ENCODE peak calls at places on chromosome 13, in eight cellular contexts. One of them, this sample, is unnamed.

GRCh38 chr13:113546571-113547247 is 37.8 kb upstream of the TFDP1 start:
- DNase-seq in activated CD8-positive, alpha-beta T cell treated with anti-CD3 and anti-CD28 coated beads for 36 hours: no peak
- DNase-seq in neural crest cell: no peak
- DNase-seq in ovary: peak
- DNase-seq in esophagus squamous epithelium: no peak
- DNase-seq in fibroblast of pulmonary artery: no peak
- DNase-seq in GM13976: no peak
- DNase-seq in IMR-90: peak
- DNase-seq in this sample: no peak

GRCh38 chr13:43031881-43032280 is 8.5 kb downstream of the DNAJC15 start:
- DNase-seq in GM13976: no peak
- DNase-seq in esophagus squamous epithelium: no peak
- DNase-seq in ovary: no peak
- DNase-seq in neural crest cell: no peak
- DNase-seq in activated CD8-positive, alpha-beta T cell treated with anti-CD3 and anti-CD28 coated beads for 36 hours: no peak
- DNase-seq in IMR-90: no peak
- DNase-seq in fibroblast of pulmonary artery: peak
- DNase-seq in this sample: no peak

GRCh38 chr13:41696163-41697003 is 239.0 kb downstream of the RGCC start:
- DNase-seq in activated CD8-positive, alpha-beta T cell treated with anti-CD3 and anti-CD28 coated beads for 36 hours: no peak
- DNase-seq in GM13976: no peak
- DNase-seq in neural crest cell: no peak
- DNase-seq in IMR-90: peak
- DNase-seq in fibroblast of pulmonary artery: peak
- DNase-seq in ovary: no peak
- DNase-seq in esophagus squamous epithelium: no peak
- DNase-seq in this sample: no peak

GRCh38 chr13:32537580-32538233 is 888 bp downstream of the N4BP2L2 start:
- DNase-seq in neural crest cell: peak
- DNase-seq in activated CD8-positive, alpha-beta T cell treated with anti-CD3 and anti-CD28 coated beads for 36 hours: peak
- DNase-seq in fibroblast of pulmonary artery: peak
- DNase-seq in ovary: peak
- DNase-seq in esophagus squamous epithelium: no peak
- DNase-seq in IMR-90: no peak
- DNase-seq in GM13976: no peak
- DNase-seq in this sample: peak

GRCh38 chr13:50104493-50104892 is 89.2 kb downstream of the KCNRG start:
- DNase-seq in neural crest cell: no peak
- DNase-seq in activated CD8-positive, alpha-beta T cell treated with anti-CD3 and anti-CD28 coated beads for 36 hours: no peak
- DNase-seq in ovary: no peak
- DNase-seq in GM13976: no peak
- DNase-seq in IMR-90: peak
- DNase-seq in fibroblast of pulmonary artery: no peak
- DNase-seq in esophagus squamous epithelium: no peak
- DNase-seq in this sample: no peak

GRCh38 chr13:85995788-85996418 is 196.7 kb upstream of the SLITRK6 start:
- DNase-seq in GM13976: no peak
- DNase-seq in ovary: no peak
- DNase-seq in IMR-90: no peak
- DNase-seq in neural crest cell: no peak
- DNase-seq in esophagus squamous epithelium: no peak
- DNase-seq in activated CD8-positive, alpha-beta T cell treated with anti-CD3 and anti-CD28 coated beads for 36 hours: no peak
- DNase-seq in fibroblast of pulmonary artery: no peak
- DNase-seq in this sample: no peak

GRCh38 chr13:50453238-50453637 is 390.3 kb downstream of the DLEU7 start:
- DNase-seq in IMR-90: peak
- DNase-seq in activated CD8-positive, alpha-beta T cell treated with anti-CD3 and anti-CD28 coated beads for 36 hours: no peak
- DNase-seq in GM13976: no peak
- DNase-seq in neural crest cell: no peak
- DNase-seq in ovary: no peak
- DNase-seq in fibroblast of pulmonary artery: no peak
- DNase-seq in esophagus squamous epithelium: no peak
- DNase-seq in this sample: no peak

GRCh38 chr13:93233997-93234416 is 7.4 kb downstream of the GPC6 start:
- DNase-seq in fibroblast of pulmonary artery: no peak
- DNase-seq in neural crest cell: no peak
- DNase-seq in IMR-90: no peak
- DNase-seq in ovary: no peak
- DNase-seq in activated CD8-positive, alpha-beta T cell treated with anti-CD3 and anti-CD28 coated beads for 36 hours: no peak
- DNase-seq in GM13976: no peak
- DNase-seq in esophagus squamous epithelium: no peak
- DNase-seq in this sample: no peak

GRCh38 chr13:30708541-30708940 is 26.8 kb upstream of the ALOX5AP start:
- DNase-seq in activated CD8-positive, alpha-beta T cell treated with anti-CD3 and anti-CD28 coated beads for 36 hours: no peak
- DNase-seq in neural crest cell: no peak
- DNase-seq in fibroblast of pulmonary artery: peak
- DNase-seq in GM13976: no peak
- DNase-seq in IMR-90: peak
- DNase-seq in ovary: no peak
- DNase-seq in esophagus squamous epithelium: no peak
- DNase-seq in this sample: no peak

GRCh38 chr13:70183041-70183440 is 74.8 kb upstream of the KLHL1 start:
- DNase-seq in esophagus squamous epithelium: no peak
- DNase-seq in IMR-90: no peak
- DNase-seq in neural crest cell: no peak
- DNase-seq in GM13976: no peak
- DNase-seq in activated CD8-positive, alpha-beta T cell treated with anti-CD3 and anti-CD28 coated beads for 36 hours: no peak
- DNase-seq in fibroblast of pulmonary artery: no peak
- DNase-seq in ovary: no peak
- DNase-seq in this sample: no peak

GRCh38 chr13:28494861-28495585 is at the start of gene FLT1:
- DNase-seq in ovary: peak
- DNase-seq in IMR-90: peak
- DNase-seq in neural crest cell: peak
- DNase-seq in activated CD8-positive, alpha-beta T cell treated with anti-CD3 and anti-CD28 coated beads for 36 hours: peak
- DNase-seq in GM13976: peak
- DNase-seq in fibroblast of pulmonary artery: peak
- DNase-seq in esophagus squamous epithelium: no peak
- DNase-seq in this sample: peak

GRCh38 chr13:106373989-106374572 is 161.4 kb downstream of the EFNB2 start:
- DNase-seq in IMR-90: peak
- DNase-seq in fibroblast of pulmonary artery: peak
- DNase-seq in neural crest cell: no peak
- DNase-seq in ovary: no peak
- DNase-seq in activated CD8-positive, alpha-beta T cell treated with anti-CD3 and anti-CD28 coated beads for 36 hours: peak
- DNase-seq in GM13976: peak
- DNase-seq in esophagus squamous epithelium: no peak
- DNase-seq in this sample: no peak

GRCh38 chr13:76641056-76641455 is 245.1 kb downstream of the KCTD12 start:
- DNase-seq in neural crest cell: no peak
- DNase-seq in ovary: no peak
- DNase-seq in esophagus squamous epithelium: no peak
- DNase-seq in IMR-90: no peak
- DNase-seq in GM13976: no peak
- DNase-seq in fibroblast of pulmonary artery: peak
- DNase-seq in activated CD8-positive, alpha-beta T cell treated with anti-CD3 and anti-CD28 coated beads for 36 hours: no peak
- DNase-seq in this sample: no peak

GRCh38 chr13:81458211-81458610 is 1117.3 kb upstream of the SPRY2 start:
- DNase-seq in GM13976: no peak
- DNase-seq in activated CD8-positive, alpha-beta T cell treated with anti-CD3 and anti-CD28 coated beads for 36 hours: no peak
- DNase-seq in ovary: no peak
- DNase-seq in IMR-90: no peak
- DNase-seq in neural crest cell: no peak
- DNase-seq in esophagus squamous epithelium: no peak
- DNase-seq in fibroblast of pulmonary artery: no peak
- DNase-seq in this sample: no peak

GRCh38 chr13:76454991-76455390 is 431.2 kb downstream of the KCTD12 start:
- DNase-seq in fibroblast of pulmonary artery: no peak
- DNase-seq in IMR-90: peak
- DNase-seq in esophagus squamous epithelium: no peak
- DNase-seq in activated CD8-positive, alpha-beta T cell treated with anti-CD3 and anti-CD28 coated beads for 36 hours: no peak
- DNase-seq in neural crest cell: no peak
- DNase-seq in ovary: no peak
- DNase-seq in GM13976: no peak
- DNase-seq in this sample: no peak

GRCh38 chr13:28467886-28468519 is 26.9 kb downstream of the FLT1 start:
- DNase-seq in fibroblast of pulmonary artery: no peak
- DNase-seq in IMR-90: no peak
- DNase-seq in GM13976: peak
- DNase-seq in neural crest cell: no peak
- DNase-seq in ovary: no peak
- DNase-seq in activated CD8-positive, alpha-beta T cell treated with anti-CD3 and anti-CD28 coated beads for 36 hours: no peak
- DNase-seq in esophagus squamous epithelium: no peak
- DNase-seq in this sample: no peak

GRCh38 chr13:103772576-103772975 is 706.4 kb upstream of the SLC10A2 start:
- DNase-seq in neural crest cell: no peak
- DNase-seq in esophagus squamous epithelium: no peak
- DNase-seq in GM13976: no peak
- DNase-seq in activated CD8-positive, alpha-beta T cell treated with anti-CD3 and anti-CD28 coated beads for 36 hours: no peak
- DNase-seq in ovary: no peak
- DNase-seq in IMR-90: no peak
- DNase-seq in fibroblast of pulmonary artery: no peak
- DNase-seq in this sample: no peak
- TF ChIP-seq CTCF in neural crest cell: peak
- TF ChIP-seq CTCF in esophagus squamous epithelium: no peak
- TF ChIP-seq CTCF in GM13976: no peak
- TF ChIP-seq CTCF in activated CD8-positive, alpha-beta T cell treated with anti-CD3 and anti-CD28 coated beads for 36 hours: no peak
- TF ChIP-seq CTCF in ovary: no peak
- TF ChIP-seq CTCF in IMR-90: no peak
- TF ChIP-seq CTCF in fibroblast of pulmonary artery: peak
- TF ChIP-seq CTCF in this sample: no peak

GRCh38 chr13:52847682-52848432 is 583 bp downstream of the PCDH8 start:
- DNase-seq in GM13976: no peak
- DNase-seq in IMR-90: no peak
- DNase-seq in fibroblast of pulmonary artery: no peak
- DNase-seq in activated CD8-positive, alpha-beta T cell treated with anti-CD3 and anti-CD28 coated beads for 36 hours: no peak
- DNase-seq in esophagus squamous epithelium: no peak
- DNase-seq in ovary: no peak
- DNase-seq in neural crest cell: no peak
- DNase-seq in this sample: no peak

GRCh38 chr13:52845334-52845761 is 3.1 kb downstream of the PCDH8 start:
- DNase-seq in GM13976: no peak
- DNase-seq in esophagus squamous epithelium: no peak
- DNase-seq in activated CD8-positive, alpha-beta T cell treated with anti-CD3 and anti-CD28 coated beads for 36 hours: no peak
- DNase-seq in neural crest cell: peak
- DNase-seq in IMR-90: no peak
- DNase-seq in fibroblast of pulmonary artery: no peak
- DNase-seq in ovary: no peak
- DNase-seq in this sample: no peak

GRCh38 chr13:52847322-52847681 is 1.1 kb downstream of the PCDH8 start:
- DNase-seq in GM13976: no peak
- DNase-seq in IMR-90: no peak
- DNase-seq in esophagus squamous epithelium: no peak
- DNase-seq in neural crest cell: no peak
- DNase-seq in activated CD8-positive, alpha-beta T cell treated with anti-CD3 and anti-CD28 coated beads for 36 hours: no peak
- DNase-seq in fibroblast of pulmonary artery: no peak
- DNase-seq in ovary: no peak
- DNase-seq in this sample: no peak

GRCh38 chr13:52845766-52846566 is 2.5 kb downstream of the PCDH8 start:
- DNase-seq in IMR-90: no peak
- DNase-seq in esophagus squamous epithelium: no peak
- DNase-seq in ovary: no peak
- DNase-seq in fibroblast of pulmonary artery: peak
- DNase-seq in neural crest cell: peak
- DNase-seq in activated CD8-positive, alpha-beta T cell treated with anti-CD3 and anti-CD28 coated beads for 36 hours: peak
- DNase-seq in GM13976: peak
- DNase-seq in this sample: no peak

GRCh38 chr13:52846567-52847321 is 1.7 kb downstream of the PCDH8 start:
- DNase-seq in fibroblast of pulmonary artery: peak
- DNase-seq in GM13976: peak
- DNase-seq in esophagus squamous epithelium: no peak
- DNase-seq in ovary: peak
- DNase-seq in IMR-90: peak
- DNase-seq in neural crest cell: peak
- DNase-seq in activated CD8-positive, alpha-beta T cell treated with anti-CD3 and anti-CD28 coated beads for 36 hours: peak
- DNase-seq in this sample: no peak
- TF ChIP-seq CTCF in fibroblast of pulmonary artery: peak
- TF ChIP-seq CTCF in GM13976: peak
- TF ChIP-seq CTCF in esophagus squamous epithelium: no peak
- TF ChIP-seq CTCF in ovary: no peak
- TF ChIP-seq CTCF in IMR-90: peak
- TF ChIP-seq CTCF in neural crest cell: peak
- TF ChIP-seq CTCF in activated CD8-positive, alpha-beta T cell treated with anti-CD3 and anti-CD28 coated beads for 36 hours: no peak
- TF ChIP-seq CTCF in this sample: no peak

GRCh38 chr13:79246575-79246949 is 159.5 kb downstream of the RBM26 start:
- DNase-seq in activated CD8-positive, alpha-beta T cell treated with anti-CD3 and anti-CD28 coated beads for 36 hours: no peak
- DNase-seq in esophagus squamous epithelium: no peak
- DNase-seq in ovary: no peak
- DNase-seq in IMR-90: no peak
- DNase-seq in GM13976: no peak
- DNase-seq in fibroblast of pulmonary artery: no peak
- DNase-seq in neural crest cell: no peak
- DNase-seq in this sample: no peak
- TF ChIP-seq CTCF in activated CD8-positive, alpha-beta T cell treated with anti-CD3 and anti-CD28 coated beads for 36 hours: peak
- TF ChIP-seq CTCF in esophagus squamous epithelium: no peak
- TF ChIP-seq CTCF in ovary: no peak
- TF ChIP-seq CTCF in IMR-90: no peak
- TF ChIP-seq CTCF in GM13976: peak
- TF ChIP-seq CTCF in fibroblast of pulmonary artery: peak
- TF ChIP-seq CTCF in neural crest cell: no peak
- TF ChIP-seq CTCF in this sample: no peak

GRCh38 chr13:44411841-44412240 is 38.2 kb downstream of the SERP2 start:
- DNase-seq in neural crest cell: no peak
- DNase-seq in IMR-90: no peak
- DNase-seq in esophagus squamous epithelium: no peak
- DNase-seq in ovary: no peak
- DNase-seq in fibroblast of pulmonary artery: no peak
- DNase-seq in GM13976: no peak
- DNase-seq in activated CD8-positive, alpha-beta T cell treated with anti-CD3 and anti-CD28 coated beads for 36 hours: no peak
- DNase-seq in this sample: no peak

GRCh38 chr13:44412341-44412935 is 38.8 kb downstream of the SERP2 start:
- DNase-seq in neural crest cell: no peak
- DNase-seq in activated CD8-positive, alpha-beta T cell treated with anti-CD3 and anti-CD28 coated beads for 36 hours: no peak
- DNase-seq in GM13976: no peak
- DNase-seq in ovary: no peak
- DNase-seq in IMR-90: no peak
- DNase-seq in fibroblast of pulmonary artery: peak
- DNase-seq in esophagus squamous epithelium: no peak
- DNase-seq in this sample: no peak

GRCh38 chr13:44409595-44409994 is 36.0 kb downstream of the SERP2 start:
- DNase-seq in neural crest cell: no peak
- DNase-seq in fibroblast of pulmonary artery: no peak
- DNase-seq in activated CD8-positive, alpha-beta T cell treated with anti-CD3 and anti-CD28 coated beads for 36 hours: no peak
- DNase-seq in esophagus squamous epithelium: no peak
- DNase-seq in IMR-90: no peak
- DNase-seq in ovary: no peak
- DNase-seq in GM13976: no peak
- DNase-seq in this sample: no peak

GRCh38 chr13:44407891-44408290 is 34.3 kb downstream of the SERP2 start:
- DNase-seq in ovary: no peak
- DNase-seq in GM13976: no peak
- DNase-seq in IMR-90: no peak
- DNase-seq in neural crest cell: no peak
- DNase-seq in fibroblast of pulmonary artery: no peak
- DNase-seq in activated CD8-positive, alpha-beta T cell treated with anti-CD3 and anti-CD28 coated beads for 36 hours: no peak
- DNase-seq in esophagus squamous epithelium: no peak
- DNase-seq in this sample: no peak

DNA sequence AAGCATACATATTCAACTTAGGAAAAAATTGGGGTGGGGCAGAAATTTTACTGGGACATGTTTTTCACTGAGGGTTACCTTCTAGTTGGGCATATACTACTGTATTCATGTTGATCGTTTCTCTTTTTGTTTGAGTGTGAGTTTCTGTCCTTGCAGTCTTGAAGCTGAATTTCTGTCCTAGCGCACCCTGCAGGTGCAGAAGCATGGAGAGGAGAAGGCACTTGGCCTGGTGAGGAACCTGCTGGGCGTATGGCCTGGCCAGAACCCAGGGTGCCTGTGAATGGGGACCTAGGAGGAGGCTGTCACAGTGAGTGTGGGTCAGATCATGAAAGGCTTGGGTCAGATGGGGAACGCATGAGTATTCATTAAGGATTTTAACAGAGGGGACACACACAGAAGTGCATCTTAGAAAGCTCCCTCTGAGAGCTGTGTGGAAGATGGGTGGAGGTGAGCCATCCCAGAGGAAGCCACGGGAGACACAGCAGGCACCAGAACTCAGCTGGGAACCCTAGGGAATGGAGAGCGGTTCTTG is 36.8 kb downstream of the SERP2 start:
- DNase-seq in fibroblast of pulmonary artery: no peak
- DNase-seq in GM13976: no peak
- DNase-seq in esophagus squamous epithelium: no peak
- DNase-seq in ovary: no peak
- DNase-seq in neural crest cell: no peak
- DNase-seq in IMR-90: no peak
- DNase-seq in activated CD8-positive, alpha-beta T cell treated with anti-CD3 and anti-CD28 coated beads for 36 hours: no peak
- DNase-seq in this sample: no peak
- TF ChIP-seq CTCF in fibroblast of pulmonary artery: no peak
- TF ChIP-seq CTCF in GM13976: no peak
- TF ChIP-seq CTCF in esophagus squamous epithelium: no peak
- TF ChIP-seq CTCF in ovary: no peak
- TF ChIP-seq CTCF in neural crest cell: no peak
- TF ChIP-seq CTCF in IMR-90: no peak
- TF ChIP-seq CTCF in activated CD8-positive, alpha-beta T cell treated with anti-CD3 and anti-CD28 coated beads for 36 hours: no peak
- TF ChIP-seq CTCF in this sample: no peak